ENCODE peak calls at places on chromosomes 7 and 10, in four cellular contexts. P, Z, O and H are unnamed samples. For H4K20me1, the result is how much of the 10 kb centered on the place peaks cover.

GRCh38 chr7:142811154-142811737 is 40.5 kb downstream of the PRSS2 start:
- DNase-seq in P (peak), Z (peak), O (peak), H (peak)

GRCh38 chr10:48418189-48418588 is 111.7 kb downstream of the MAPK8 start:
- DNase-seq in P (no peak), Z (no peak), O (no peak), H (no peak)

GRCh38 chr7:22356010-22356854 is 722 bp downstream of the RAPGEF5 start:
- DNase-seq in P (peak), Z (peak), O (peak), H (peak)

GRCh38 chr10:73576178-73576889 is 14.8 kb downstream of the USP54 start:
- DNase-seq in P (peak), Z (peak), O (peak), H (peak)

GRCh38 chr7:134645935-134646334 is 718 bp upstream of the BPGM start:
- DNase-seq in P (peak), Z (peak), O (peak), H (no peak)

GRCh38 chr7:151086802-151087246 is 549 bp downstream of the AGAP3 start:
- DNase-seq in P (peak), Z (peak), O (peak), H (peak)

GRCh38 chr10:132500781-132501415 is 36.7 kb upstream of the INPP5A start:
- DNase-seq in P (no peak), Z (no peak), O (no peak), H (no peak)

GRCh38 chr7:82467020-82467419 is 23.4 kb upstream of the CACNA2D1 start:
- DNase-seq in P (no peak), Z (no peak), O (no peak), H (no peak)

GRCh38 chr7:90242369-90243168 is 2.4 kb upstream of the CFAP69 start:
- DNase-seq in P (no peak), Z (no peak), O (peak), H (no peak)

GRCh38 chr10:109696981-109697775 is 226.1 kb downstream of the XPNPEP1 start:
- DNase-seq in P (no peak), Z (no peak), O (no peak), H (no peak)

GRCh38 chr10:129897851-129898463 is 66.1 kb downstream of the EBF3 start:
- DNase-seq in P (no peak), Z (no peak), O (no peak), H (no peak)

GRCh38 chr7:134691820-134692705 is 45.4 kb downstream of the BPGM start:
- DNase-seq in P (peak), Z (peak), O (peak), H (no peak)

GRCh38 chr10:113000876-113001598 is 51.0 kb downstream of the TCF7L2 start:
- DNase-seq in P (no peak), Z (peak), O (peak), H (no peak)

GRCh38 chr7:23893172-23893941 is 183.3 kb downstream of the STK31 start:
- DNase-seq in P (peak), Z (peak), O (peak), H (peak)

GRCh38 chr10:122740640-122741039 is 41.0 kb upstream of the C10orf120 start:
- DNase-seq in P (no peak), Z (peak), O (no peak), H (no peak)

GRCh38 chr10:116787893-116788665 is 45.7 kb upstream of the HSPA12A start:
- DNase-seq in P (peak), Z (peak), O (peak), H (peak)

GRCh38 chr7:106312099-106312871 is 27.5 kb upstream of the NAMPT start:
- DNase-seq in P (peak), Z (no peak), O (no peak), H (no peak)

GRCh38 chr10:106714734-106715368 is 449.7 kb downstream of the SORCS1 start:
- DNase-seq in P (no peak), Z (no peak), O (no peak), H (no peak)

GRCh38 chr10:20147679-20148078 is 331.4 kb downstream of the PLXDC2 start:
- DNase-seq in P (no peak), Z (no peak), O (no peak), H (no peak)

GRCh38 chr7:44066111-44066460 is 719 bp upstream of the PGAM2 start:
- DNase-seq in P (no peak), Z (no peak), O (no peak), H (no peak)

GRCh38 chr7:84688671-84689070 is 494.1 kb upstream of the SEMA3A start:
- DNase-seq in P (peak), Z (peak), O (no peak), H (no peak)

GRCh38 chr7:152899482-152900166 is 140.1 kb downstream of the ACTR3B start:
- DNase-seq in P (peak), Z (no peak), O (no peak), H (peak)

GRCh38 chr10:47359626-47360418 is 11.7 kb downstream of the RBP3 start:
- DNase-seq in P (no peak), Z (no peak), O (no peak), H (no peak)

GRCh38 chr10:88234332-88234731 is 348.8 kb downstream of the RNLS start:
- DNase-seq in P (no peak), Z (no peak), O (no peak), H (no peak)

GRCh38 chr7:32935558-32935957 is 21.7 kb upstream of the FKBP9 start:
- DNase-seq in P (no peak), Z (no peak), O (no peak), H (peak)

GRCh38 chr7:150947761-150948680 is 30.1 kb downstream of the KCNH2 start:
- DNase-seq in P (no peak), Z (no peak), O (no peak), H (no peak)

GRCh38 chr10:7789390-7789789 is 1.4 kb downstream of the ATP5F1C start:
- DNase-seq in P (peak), Z (peak), O (no peak), H (no peak)

GRCh38 chr10:7795605-7796004 is 7.6 kb downstream of the ATP5F1C start:
- DNase-seq in P (no peak), Z (no peak), O (peak), H (no peak)

GRCh38 chr10:7794627-7795026 is 6.7 kb downstream of the ATP5F1C start:
- DNase-seq in P (no peak), Z (peak), O (no peak), H (no peak)

GRCh38 chr10:7788640-7789335 is 811 bp downstream of the ATP5F1C start:
- DNase-seq in P (peak), Z (peak), O (peak), H (peak)

DNA sequence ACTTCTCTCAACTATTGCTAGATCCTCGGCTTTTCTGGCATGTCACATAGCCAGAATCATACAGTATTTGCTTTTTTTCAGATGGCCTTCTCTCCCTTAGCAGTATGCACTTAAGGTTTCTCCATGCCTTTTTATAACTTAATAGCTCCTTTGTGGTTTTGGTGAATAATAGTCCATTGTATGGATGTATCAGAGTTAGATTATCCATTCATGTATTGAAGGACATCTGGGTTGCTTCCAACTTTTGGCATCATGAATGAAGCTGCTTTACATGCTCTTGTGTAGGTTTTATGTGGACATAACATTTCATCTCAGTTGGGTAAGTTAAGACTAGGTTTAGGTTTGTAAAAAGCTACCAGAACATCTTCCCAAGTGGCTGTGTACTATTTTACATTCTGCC is 4.6 kb downstream of the ATP5F1C start:
- DNase-seq in P (peak), Z (no peak), O (no peak), H (no peak)
- H3K4me2 ChIP-seq in P (no peak), Z (no peak), O (no peak), H (no peak)

DNA sequence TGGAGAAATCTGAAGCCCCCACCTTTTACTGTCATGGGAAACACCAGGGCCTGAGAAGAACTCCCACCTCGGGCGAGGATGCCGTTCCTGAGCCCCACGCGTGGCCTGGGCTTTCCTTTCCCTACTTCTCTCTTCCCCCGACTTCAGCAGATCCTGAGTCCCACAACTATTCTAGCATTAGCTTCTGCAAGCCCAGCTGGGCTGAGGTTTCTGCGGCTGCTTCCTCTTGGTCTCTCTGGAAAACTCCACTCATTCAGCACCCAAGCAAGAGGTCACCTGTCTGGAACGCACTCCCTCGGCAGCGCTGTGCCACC is 778 bp upstream of the DOCK1 start:
- DNase-seq in P (no peak), Z (peak), O (no peak), H (no peak)
- H3K4me3 ChIP-seq in P (peak), Z (peak), O (peak), H (peak)

GRCh38 chr10:97220371-97220770 is 34.6 kb upstream of the SLIT1 start:
- DNase-seq in P (no peak), Z (no peak), O (no peak), H (no peak)
- H4K20me1 ChIP-seq in P (under half), Z (under half), O (under half), H (under half)

GRCh38 chr10:15253951-15254807 is 85.7 kb upstream of the NMT2 start:
- DNase-seq in P (no peak), Z (no peak), O (no peak), H (no peak)

GRCh38 chr10:15251791-15252380 is 83.4 kb upstream of the NMT2 start:
- DNase-seq in P (no peak), Z (no peak), O (no peak), H (no peak)

GRCh38 chr10:15255961-15256360 is 87.5 kb upstream of the NMT2 start:
- DNase-seq in P (no peak), Z (no peak), O (no peak), H (no peak)

GRCh38 chr10:15254808-15255655 is 86.5 kb upstream of the NMT2 start:
- DNase-seq in P (no peak), Z (no peak), O (no peak), H (no peak)

GRCh38 chr10:15252396-15252795 is 83.9 kb upstream of the NMT2 start:
- DNase-seq in P (no peak), Z (no peak), O (no peak), H (no peak)
- H3K4me2 ChIP-seq in P (no peak), Z (no peak), O (no peak), H (no peak)

DNA sequence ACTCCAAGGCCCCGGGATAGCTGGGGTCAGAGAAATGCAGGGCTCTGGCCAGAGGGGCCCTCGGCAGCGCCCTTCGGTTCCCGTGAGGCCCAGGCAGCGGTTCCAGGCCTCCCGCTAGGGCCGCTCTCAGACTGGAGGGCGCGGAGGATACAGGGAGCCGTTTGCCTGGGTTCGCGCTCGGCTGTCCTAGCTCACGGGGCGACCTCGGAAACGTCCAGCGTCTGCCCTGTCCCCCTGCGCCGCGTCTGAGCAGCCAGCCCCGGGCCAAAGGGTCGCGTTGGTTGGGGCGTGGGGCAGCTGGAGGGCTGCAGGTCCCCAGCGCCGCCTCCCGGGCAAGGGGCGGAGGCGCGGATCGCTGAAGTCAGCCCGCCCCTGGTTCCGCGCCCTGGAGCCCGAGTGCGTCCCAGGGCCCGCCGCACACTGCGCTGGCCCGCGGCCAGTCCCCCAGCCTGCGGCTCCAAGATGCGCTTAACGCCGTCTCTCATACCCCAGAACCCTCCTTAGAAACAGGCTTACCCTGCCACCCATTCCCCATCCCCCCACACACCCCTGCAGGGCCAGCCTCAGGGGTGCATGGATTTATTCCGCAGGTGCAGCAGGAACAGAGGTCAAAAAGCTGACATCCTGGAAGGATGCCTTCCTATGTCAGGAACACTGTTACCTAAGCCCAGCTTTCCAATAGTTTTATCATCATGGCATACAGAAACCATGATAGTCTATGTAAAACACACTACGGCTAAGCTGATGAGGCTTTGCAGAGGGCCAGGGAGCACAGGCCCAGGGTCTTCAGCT is 22.1 kb upstream of the OPN4 start:
- DNase-seq in P (no peak), Z (peak), O (peak), H (no peak)
- H3K4me3 ChIP-seq in P (no peak), Z (peak), O (no peak), H (no peak)

GRCh38 chr10:68957654-68958053 is 1.7 kb downstream of the DDX21 start:
- DNase-seq in P (peak), Z (peak), O (no peak), H (no peak)
- H4K20me1 ChIP-seq in P (half or more), Z (under half), O (under half), H (half or more)

GRCh38 chr7:4109481-4110110 is 572.5 kb upstream of the FOXK1 start:
- DNase-seq in P (no peak), Z (no peak), O (no peak), H (no peak)
- H3K4me2 ChIP-seq in P (no peak), Z (no peak), O (no peak), H (no peak)